ENCODE peak calls at places on chromosomes 4 and X, in seven cellular contexts. One of them, this sample, is unnamed.

GRCh38 chrX:24097741-24098140 is 43.0 kb downstream of the EIF2S3 start:
- DNase-seq in nephron progenitor cell: no peak
- DNase-seq in uterus: no peak
- DNase-seq in NCI-H1092 treated with DMSO at 0.1 percent for 48 hours: no peak
- DNase-seq in SHP77: no peak
- DNase-seq in stimulated activated effector memory CD8-positive, alpha-beta T cell treated with anti-CD3 and anti-CD28 coated beads, Interleukin-12 subunit alpha, Interleukin-12 subunit beta, amount 100 ng/mL, for 72 hours: no peak
- DNase-seq in neuronal stem cell: no peak
- DNase-seq in this sample: no peak

GRCh38 chr4:87848622-87849351 is 16.0 kb downstream of the MEPE start:
- DNase-seq in uterus: peak
- DNase-seq in NCI-H1092 treated with DMSO at 0.1 percent for 48 hours: peak
- DNase-seq in stimulated activated effector memory CD8-positive, alpha-beta T cell treated with anti-CD3 and anti-CD28 coated beads, Interleukin-12 subunit alpha, Interleukin-12 subunit beta, amount 100 ng/mL, for 72 hours: no peak
- DNase-seq in neuronal stem cell: peak
- DNase-seq in nephron progenitor cell: peak
- DNase-seq in SHP77: peak
- DNase-seq in this sample: no peak

GRCh38 chr4:16835597-16836247 is 62.7 kb downstream of the LDB2 start:
- DNase-seq in SHP77: no peak
- DNase-seq in stimulated activated effector memory CD8-positive, alpha-beta T cell treated with anti-CD3 and anti-CD28 coated beads, Interleukin-12 subunit alpha, Interleukin-12 subunit beta, amount 100 ng/mL, for 72 hours: no peak
- DNase-seq in NCI-H1092 treated with DMSO at 0.1 percent for 48 hours: no peak
- DNase-seq in neuronal stem cell: no peak
- DNase-seq in nephron progenitor cell: no peak
- DNase-seq in uterus: no peak
- DNase-seq in this sample: no peak

GRCh38 chr4:92968556-92968955 is 664.8 kb downstream of the GRID2 start:
- DNase-seq in SHP77: no peak
- DNase-seq in NCI-H1092 treated with DMSO at 0.1 percent for 48 hours: no peak
- DNase-seq in uterus: no peak
- DNase-seq in nephron progenitor cell: no peak
- DNase-seq in stimulated activated effector memory CD8-positive, alpha-beta T cell treated with anti-CD3 and anti-CD28 coated beads, Interleukin-12 subunit alpha, Interleukin-12 subunit beta, amount 100 ng/mL, for 72 hours: no peak
- DNase-seq in neuronal stem cell: no peak
- DNase-seq in this sample: no peak

GRCh38 chr4:173217727-173218126 is 49.1 kb downstream of the GALNT7 start:
- DNase-seq in nephron progenitor cell: no peak
- DNase-seq in NCI-H1092 treated with DMSO at 0.1 percent for 48 hours: no peak
- DNase-seq in uterus: no peak
- DNase-seq in SHP77: no peak
- DNase-seq in neuronal stem cell: no peak
- DNase-seq in stimulated activated effector memory CD8-positive, alpha-beta T cell treated with anti-CD3 and anti-CD28 coated beads, Interleukin-12 subunit alpha, Interleukin-12 subunit beta, amount 100 ng/mL, for 72 hours: no peak
- DNase-seq in this sample: no peak

GRCh38 chrX:111652719-111653118 is 28.3 kb upstream of the ALG13 start:
- DNase-seq in stimulated activated effector memory CD8-positive, alpha-beta T cell treated with anti-CD3 and anti-CD28 coated beads, Interleukin-12 subunit alpha, Interleukin-12 subunit beta, amount 100 ng/mL, for 72 hours: no peak
- DNase-seq in NCI-H1092 treated with DMSO at 0.1 percent for 48 hours: no peak
- DNase-seq in nephron progenitor cell: no peak
- DNase-seq in SHP77: no peak
- DNase-seq in neuronal stem cell: no peak
- DNase-seq in uterus: no peak
- DNase-seq in this sample: no peak

GRCh38 chrX:23902419-23902818 is 5.3 kb downstream of the APOO start:
- DNase-seq in NCI-H1092 treated with DMSO at 0.1 percent for 48 hours: peak
- DNase-seq in neuronal stem cell: no peak
- DNase-seq in uterus: no peak
- DNase-seq in SHP77: peak
- DNase-seq in stimulated activated effector memory CD8-positive, alpha-beta T cell treated with anti-CD3 and anti-CD28 coated beads, Interleukin-12 subunit alpha, Interleukin-12 subunit beta, amount 100 ng/mL, for 72 hours: no peak
- DNase-seq in nephron progenitor cell: no peak
- DNase-seq in this sample: no peak

GRCh38 chrX:102863735-102864134 is 73.3 kb upstream of the RAB40AL start:
- DNase-seq in uterus: peak
- DNase-seq in neuronal stem cell: peak
- DNase-seq in nephron progenitor cell: peak
- DNase-seq in NCI-H1092 treated with DMSO at 0.1 percent for 48 hours: peak
- DNase-seq in SHP77: peak
- DNase-seq in stimulated activated effector memory CD8-positive, alpha-beta T cell treated with anti-CD3 and anti-CD28 coated beads, Interleukin-12 subunit alpha, Interleukin-12 subunit beta, amount 100 ng/mL, for 72 hours: peak
- DNase-seq in this sample: peak

GRCh38 chr4:112982677-112983076 is 66.8 kb upstream of the ANK2 start:
- DNase-seq in stimulated activated effector memory CD8-positive, alpha-beta T cell treated with anti-CD3 and anti-CD28 coated beads, Interleukin-12 subunit alpha, Interleukin-12 subunit beta, amount 100 ng/mL, for 72 hours: no peak
- DNase-seq in SHP77: no peak
- DNase-seq in NCI-H1092 treated with DMSO at 0.1 percent for 48 hours: no peak
- DNase-seq in uterus: no peak
- DNase-seq in neuronal stem cell: no peak
- DNase-seq in nephron progenitor cell: no peak
- DNase-seq in this sample: no peak

GRCh38 chrX:136954930-136955329 is 74.4 kb upstream of the RBMX start:
- DNase-seq in nephron progenitor cell: no peak
- DNase-seq in SHP77: no peak
- DNase-seq in NCI-H1092 treated with DMSO at 0.1 percent for 48 hours: peak
- DNase-seq in stimulated activated effector memory CD8-positive, alpha-beta T cell treated with anti-CD3 and anti-CD28 coated beads, Interleukin-12 subunit alpha, Interleukin-12 subunit beta, amount 100 ng/mL, for 72 hours: no peak
- DNase-seq in neuronal stem cell: no peak
- DNase-seq in uterus: no peak
- DNase-seq in this sample: no peak

GRCh38 chr4:7389719-7390118 is 45.0 kb downstream of the PSAPL1 start:
- DNase-seq in uterus: no peak
- DNase-seq in NCI-H1092 treated with DMSO at 0.1 percent for 48 hours: no peak
- DNase-seq in nephron progenitor cell: no peak
- DNase-seq in stimulated activated effector memory CD8-positive, alpha-beta T cell treated with anti-CD3 and anti-CD28 coated beads, Interleukin-12 subunit alpha, Interleukin-12 subunit beta, amount 100 ng/mL, for 72 hours: no peak
- DNase-seq in SHP77: no peak
- DNase-seq in neuronal stem cell: no peak
- DNase-seq in this sample: no peak

GRCh38 chr4:55910140-55910539 is 38.6 kb upstream of the CEP135 start:
- DNase-seq in neuronal stem cell: no peak
- DNase-seq in SHP77: no peak
- DNase-seq in nephron progenitor cell: no peak
- DNase-seq in stimulated activated effector memory CD8-positive, alpha-beta T cell treated with anti-CD3 and anti-CD28 coated beads, Interleukin-12 subunit alpha, Interleukin-12 subunit beta, amount 100 ng/mL, for 72 hours: no peak
- DNase-seq in uterus: no peak
- DNase-seq in NCI-H1092 treated with DMSO at 0.1 percent for 48 hours: no peak
- DNase-seq in this sample: no peak

GRCh38 chr4:1494416-1495315 is 88.4 kb upstream of the NKX1-1 start:
- DNase-seq in NCI-H1092 treated with DMSO at 0.1 percent for 48 hours: no peak
- DNase-seq in uterus: no peak
- DNase-seq in neuronal stem cell: no peak
- DNase-seq in stimulated activated effector memory CD8-positive, alpha-beta T cell treated with anti-CD3 and anti-CD28 coated beads, Interleukin-12 subunit alpha, Interleukin-12 subunit beta, amount 100 ng/mL, for 72 hours: no peak
- DNase-seq in SHP77: no peak
- DNase-seq in nephron progenitor cell: no peak
- DNase-seq in this sample: no peak

GRCh38 chr4:1209821-1210220 is 37.4 kb upstream of the SPON2 start:
- DNase-seq in nephron progenitor cell: peak
- DNase-seq in SHP77: no peak
- DNase-seq in stimulated activated effector memory CD8-positive, alpha-beta T cell treated with anti-CD3 and anti-CD28 coated beads, Interleukin-12 subunit alpha, Interleukin-12 subunit beta, amount 100 ng/mL, for 72 hours: no peak
- DNase-seq in neuronal stem cell: peak
- DNase-seq in NCI-H1092 treated with DMSO at 0.1 percent for 48 hours: no peak
- DNase-seq in uterus: peak
- DNase-seq in this sample: no peak

GRCh38 chrX:115322375-115322774 is 32.9 kb downstream of the LUZP4 start:
- DNase-seq in SHP77: no peak
- DNase-seq in neuronal stem cell: no peak
- DNase-seq in uterus: no peak
- DNase-seq in stimulated activated effector memory CD8-positive, alpha-beta T cell treated with anti-CD3 and anti-CD28 coated beads, Interleukin-12 subunit alpha, Interleukin-12 subunit beta, amount 100 ng/mL, for 72 hours: no peak
- DNase-seq in NCI-H1092 treated with DMSO at 0.1 percent for 48 hours: no peak
- DNase-seq in nephron progenitor cell: no peak
- DNase-seq in this sample: no peak

GRCh38 chrX:110286126-110286525 is 31.8 kb downstream of the AMMECR1 start:
- DNase-seq in uterus: peak
- DNase-seq in NCI-H1092 treated with DMSO at 0.1 percent for 48 hours: no peak
- DNase-seq in nephron progenitor cell: no peak
- DNase-seq in neuronal stem cell: no peak
- DNase-seq in stimulated activated effector memory CD8-positive, alpha-beta T cell treated with anti-CD3 and anti-CD28 coated beads, Interleukin-12 subunit alpha, Interleukin-12 subunit beta, amount 100 ng/mL, for 72 hours: no peak
- DNase-seq in SHP77: no peak
- DNase-seq in this sample: no peak

GRCh38 chr4:95450294-95450693 is 98.5 kb downstream of the UNC5C start:
- DNase-seq in NCI-H1092 treated with DMSO at 0.1 percent for 48 hours: no peak
- DNase-seq in uterus: no peak
- DNase-seq in stimulated activated effector memory CD8-positive, alpha-beta T cell treated with anti-CD3 and anti-CD28 coated beads, Interleukin-12 subunit alpha, Interleukin-12 subunit beta, amount 100 ng/mL, for 72 hours: no peak
- DNase-seq in nephron progenitor cell: no peak
- DNase-seq in neuronal stem cell: no peak
- DNase-seq in SHP77: no peak
- DNase-seq in this sample: no peak